ENCODE peak calls at places on chromosome 9, in five cellular contexts. R, L, A, E and S are unnamed samples.

GRCh38 chr9:133113163-133113927 is 7.7 kb downstream of the RALGDS start:
- DNase-seq in L (no peak), A (no peak), E (no peak), R (peak; percentile 31), S (no peak)

GRCh38 chr9:137172907-137173794 is 1.3 kb upstream of the TMEM210 start:
- DNase-seq in E (no peak), R (no peak), A (no peak), L (peak; percentile 74), S (no peak)

GRCh38 chr9:92943062-92943616 is 4.2 kb upstream of the FGD3 start:
- DNase-seq in A (no peak), R (no peak), E (no peak), L (peak; percentile 60), S (no peak)

GRCh38 chr9:99296375-99296951 is 74.4 kb downstream of the SEC61B start:
- DNase-seq in E (peak; percentile 67), L (no peak), R (peak; percentile 18), A (no peak), S (no peak)

GRCh38 chr9:127549218-127549617 is 62.9 kb upstream of the STXBP1 start:
- DNase-seq in R (no peak), A (no peak), E (no peak), L (no peak), S (no peak)

GRCh38 chr9:136614372-136614922 is 48.3 kb upstream of the EGFL7 start:
- DNase-seq in A (peak; percentile 60), E (no peak), L (no peak), R (no peak), S (no peak)

GRCh38 chr9:22052376-22052945 is 43.4 kb upstream of the CDKN2B start:
- DNase-seq in L (no peak), R (no peak), E (peak; percentile 27), A (peak; percentile 91), S (no peak)

GRCh38 chr9:98980291-98980690 is 36.6 kb downstream of the COL15A1 start:
- DNase-seq in A (no peak), L (no peak), R (no peak), E (no peak), S (no peak)

GRCh38 chr9:132162764-132163456 is 1.1 kb downstream of the NTNG2 start:
- DNase-seq in E (no peak), L (no peak), R (no peak), A (no peak), S (no peak)

GRCh38 chr9:125153712-125154367 is 10.5 kb upstream of the SCAI start:
- DNase-seq in A (no peak), R (no peak), E (no peak), L (no peak), S (no peak)

GRCh38 chr9:14722391-14723035 is at the start of gene CER1:
- DNase-seq in L (no peak), R (no peak), E (no peak), A (no peak), S (no peak)

GRCh38 chr9:68844623-68845612 is 139.9 kb downstream of the PIP5K1B start:
- DNase-seq in L (peak; percentile 38), A (no peak), R (no peak), E (peak; percentile 76), S (no peak)

GRCh38 chr9:136975624-136976023 is 1.7 kb upstream of the PTGDS start:
- DNase-seq in E (peak; percentile 44), A (no peak), R (no peak), L (no peak), S (no peak)

GRCh38 chr9:14275331-14275730 is 38.6 kb downstream of the NFIB start:
- DNase-seq in R (no peak), L (no peak), A (no peak), E (no peak), S (no peak)

GRCh38 chr9:5736563-5737346 is 96.2 kb downstream of the ERMP1 start:
- DNase-seq in L (no peak), A (no peak), R (no peak), E (no peak), S (no peak)

GRCh38 chr9:136626066-136626725 is 36.5 kb upstream of the EGFL7 start:
- DNase-seq in L (peak; percentile 83), E (no peak), R (peak; percentile 84), A (no peak), S (no peak)

GRCh38 chr9:124683043-124683442 is 88.1 kb downstream of the NR6A1 start:
- DNase-seq in E (no peak), A (no peak), R (no peak), L (no peak), S (no peak)

GRCh38 chr9:15936316-15936869 is 383.6 kb downstream of the CCDC171 start:
- DNase-seq in L (no peak), A (no peak), E (no peak), R (no peak), S (no peak)

GRCh38 chr9:84722388-84722989 is 53.0 kb downstream of the NTRK2 start:
- DNase-seq in E (no peak), A (no peak), L (no peak), R (no peak), S (no peak)

GRCh38 chr9:92626484-92626883 is 43.4 kb downstream of the IPPK start:
- DNase-seq in E (no peak), R (no peak), A (no peak), L (no peak), S (no peak)

DNA sequence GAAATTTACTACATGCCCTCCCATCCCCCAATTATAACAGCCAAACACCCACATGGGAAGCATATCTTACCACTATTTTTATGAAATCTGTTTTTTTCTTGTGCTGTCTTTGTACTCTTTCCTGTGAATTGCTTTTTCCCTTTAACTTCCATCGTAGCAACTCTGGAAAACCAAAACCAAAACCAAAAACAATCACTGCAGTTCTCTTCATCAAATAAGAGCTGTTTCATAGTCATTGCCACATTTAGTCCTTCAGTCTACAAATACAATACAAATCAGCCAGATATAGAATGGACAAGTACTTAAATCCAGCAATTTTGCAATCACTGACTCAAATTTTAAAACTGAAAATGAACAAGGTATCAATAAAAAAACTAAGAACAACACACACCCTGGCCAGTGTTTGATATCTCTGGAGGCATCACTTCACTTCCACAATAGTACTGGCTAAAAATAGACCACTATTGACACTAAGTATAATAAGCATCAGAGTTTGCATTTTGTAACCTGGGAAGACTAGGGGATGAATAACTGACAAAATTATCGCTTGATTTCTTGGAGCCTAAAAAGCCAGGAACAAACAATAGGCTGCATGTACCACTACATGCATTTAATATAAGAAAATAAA is 5.4 kb downstream of the PUM3 start:
- DNase-seq in L (no peak), E (no peak), A (no peak), R (no peak), S (no peak)
- H3K4me3 ChIP-seq in L (no peak overlapping the region), E (no peak overlapping the region), A (peak overlapping the region; percentile 38), R (no peak overlapping the region), S (no peak overlapping the region)

GRCh38 chr9:130186839-130187522 is 14.8 kb downstream of the NCS1 start:
- DNase-seq in R (no peak), L (peak; percentile 56), E (no peak), A (no peak), S (no peak)

GRCh38 chr9:130186051-130186450 is 13.8 kb downstream of the NCS1 start:
- DNase-seq in A (no peak), L (no peak), E (no peak), R (no peak), S (no peak)

GRCh38 chr9:130185494-130186005 is 13.3 kb downstream of the NCS1 start:
- DNase-seq in A (no peak), L (no peak), E (no peak), R (no peak), S (no peak)

GRCh38 chr9:130183133-130183762 is 11.0 kb downstream of the NCS1 start:
- DNase-seq in R (no peak), L (no peak), A (peak; percentile 39), E (no peak), S (no peak)

GRCh38 chr9:130184983-130185382 is 12.8 kb downstream of the NCS1 start:
- DNase-seq in R (no peak), E (no peak), A (no peak), L (no peak), S (no peak)
- H3K4me3 ChIP-seq in R (no peak overlapping the region), E (no peak overlapping the region), A (no peak overlapping the region), L (peak overlapping the region; percentile 19), S (no peak overlapping the region)

GRCh38 chr9:131097259-131097947 is 1.1 kb downstream of the AIF1L start:
- DNase-seq in A (no peak), R (no peak), L (no peak), E (no peak), S (no peak)
- H3K4me3 ChIP-seq in A (no peak overlapping the region), R (peak overlapping the region; percentile 51), L (peak overlapping the region; percentile 53), E (no peak overlapping the region), S (no peak overlapping the region)

GRCh38 chr9:121296213-121297127 is 28.5 kb downstream of the GSN start:
- DNase-seq in L (no peak), A (no peak), R (no peak), E (peak; percentile 26), S (no peak)
- H3K4me3 ChIP-seq in L (no peak overlapping the region), A (no peak overlapping the region), R (no peak overlapping the region), E (no peak overlapping the region), S (no peak overlapping the region)

DNA sequence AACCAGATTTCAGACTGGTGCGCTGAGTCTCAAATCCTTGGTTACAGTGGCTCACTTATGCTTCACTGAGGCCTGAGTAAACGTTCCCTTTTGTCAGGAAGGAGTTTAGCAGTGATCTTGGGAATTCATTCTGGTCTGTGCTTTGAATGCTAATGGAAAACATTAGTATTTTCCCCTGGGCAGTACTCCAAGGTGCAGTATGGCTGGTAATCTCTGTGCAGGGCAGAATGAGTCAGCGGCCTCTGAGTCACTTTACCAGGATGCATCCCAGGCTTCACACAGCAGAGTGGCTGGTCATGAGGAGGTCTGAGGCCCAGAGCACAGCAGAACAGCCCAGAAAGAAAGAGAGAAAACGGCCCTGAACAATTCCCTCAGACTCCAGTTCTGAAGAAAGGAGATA is 54.0 kb downstream of the PCA3 start:
- DNase-seq in E (no peak), L (peak; percentile 69), A (peak; percentile 92), R (peak; percentile 69), S (no peak)
- H3K4me3 ChIP-seq in E (no peak overlapping the region), L (no peak overlapping the region), A (no peak overlapping the region), R (no peak overlapping the region), S (no peak overlapping the region)

GRCh38 chr9:35162605-35163315 is 951 bp downstream of the UNC13B start:
- DNase-seq in E (no peak), L (no peak), R (no peak), A (no peak), S (no peak)

GRCh38 chr9:35152926-35153325 is 8.9 kb upstream of the UNC13B start:
- DNase-seq in E (no peak), L (no peak), R (no peak), A (no peak), S (no peak)

GRCh38 chr9:35161713-35162604 is at the start of gene UNC13B:
- DNase-seq in R (peak; percentile 94), A (peak; percentile 74), E (peak; percentile 94), L (peak; percentile 97), S (peak; percentile 84)

GRCh38 chr9:35158501-35159280 is 3.1 kb upstream of the UNC13B start:
- DNase-seq in E (peak; percentile 83), R (no peak), A (no peak), L (no peak), S (peak; percentile 86)

GRCh38 chr9:35156781-35157180 is 5.0 kb upstream of the UNC13B start:
- DNase-seq in E (no peak), R (no peak), L (no peak), A (no peak), S (no peak)
- H3K4me3 ChIP-seq in E (no peak overlapping the region), R (no peak overlapping the region), L (no peak overlapping the region), A (no peak overlapping the region), S (no peak overlapping the region)

GRCh38 chr9:96232539-96233241 is 69.3 kb downstream of the HSD17B3 start:
- DNase-seq in L (no peak), R (no peak), E (peak; percentile 47), A (peak; percentile 18), S (no peak)
- H3K4me3 ChIP-seq in L (peak overlapping the region; percentile 4), R (no peak overlapping the region), E (no peak overlapping the region), A (no peak overlapping the region), S (no peak overlapping the region)